ENCODE peak calls at places on chromosomes 7 and 10, in five cellular contexts. I is pancreas, Y is gastrocnemius medialis, L is brain microvascular endothelial cell, S is Peyer's patch. Z is an unnamed sample.

GRCh38 chr7:37289347-37289746 is 159.3 kb downstream of the ELMO1 start:
- DNase-seq in Y (no peak), I (no peak), L (no peak), S (no peak), Z (no peak)

GRCh38 chr7:38311329-38311937 is 38.0 kb upstream of the TARP start:
- DNase-seq in Y (no peak), I (peak; percentile 82), L (no peak), S (peak; percentile 50), Z (no peak)

GRCh38 chr7:121604627-121605296 is 208.7 kb upstream of the FAM3C start:
- DNase-seq in S (no peak), I (no peak), L (peak; percentile 91), Y (no peak), Z (peak; percentile 60)

GRCh38 chr10:77320852-77321496 is 316.6 kb downstream of the KCNMA1 start:
- DNase-seq in I (no peak), L (peak; percentile 68), Y (no peak), S (no peak), Z (peak; percentile 94)

GRCh38 chr7:139871820-139872219 is 42.8 kb downstream of the TBXAS1 start:
- DNase-seq in S (no peak), L (no peak), Y (no peak), I (no peak), Z (peak; percentile 5)

GRCh38 chr7:32958046-32959025 is 1.1 kb downstream of the FKBP9 start:
- DNase-seq in I (no peak), S (peak; percentile 53), Y (no peak), L (peak; percentile 45), Z (peak; percentile 47)

GRCh38 chr10:33945051-33945450 is 610.6 kb upstream of the NRP1 start:
- DNase-seq in Y (no peak), I (no peak), S (no peak), L (no peak), Z (no peak)

GRCh38 chr10:17768957-17769356 is 17.0 kb downstream of the TMEM236 start:
- DNase-seq in Y (no peak), S (no peak), L (no peak), I (no peak), Z (peak; percentile 14)

GRCh38 chr7:41699532-41699931 is 3.4 kb downstream of the INHBA start:
- DNase-seq in S (no peak), L (no peak), I (no peak), Y (no peak), Z (peak; percentile 52)

GRCh38 chr10:36030516-36030915 is 388.4 kb upstream of the FZD8 start:
- DNase-seq in Y (no peak), L (no peak), S (no peak), I (no peak), Z (peak; percentile 5)

GRCh38 chr10:34420795-34421194 is 394.3 kb downstream of the PARD3 start:
- DNase-seq in S (no peak), Y (no peak), I (no peak), L (no peak), Z (no peak)

GRCh38 chr10:70458329-70459060 is 17.0 kb upstream of the NODAL start:
- DNase-seq in S (peak; percentile 63), I (peak; percentile 89), Y (peak; percentile 44), L (peak; percentile 71), Z (peak; percentile 78)

GRCh38 chr7:135204271-135204872 is 7.0 kb downstream of the WDR91 start:
- DNase-seq in S (no peak), L (peak; percentile 29), Y (no peak), I (no peak), Z (peak; percentile 91)
- H3K4me3 ChIP-seq in S (no peak overlapping the region), L (no peak overlapping the region), Y (no peak overlapping the region), I (no peak overlapping the region), Z (no peak overlapping the region)

DNA sequence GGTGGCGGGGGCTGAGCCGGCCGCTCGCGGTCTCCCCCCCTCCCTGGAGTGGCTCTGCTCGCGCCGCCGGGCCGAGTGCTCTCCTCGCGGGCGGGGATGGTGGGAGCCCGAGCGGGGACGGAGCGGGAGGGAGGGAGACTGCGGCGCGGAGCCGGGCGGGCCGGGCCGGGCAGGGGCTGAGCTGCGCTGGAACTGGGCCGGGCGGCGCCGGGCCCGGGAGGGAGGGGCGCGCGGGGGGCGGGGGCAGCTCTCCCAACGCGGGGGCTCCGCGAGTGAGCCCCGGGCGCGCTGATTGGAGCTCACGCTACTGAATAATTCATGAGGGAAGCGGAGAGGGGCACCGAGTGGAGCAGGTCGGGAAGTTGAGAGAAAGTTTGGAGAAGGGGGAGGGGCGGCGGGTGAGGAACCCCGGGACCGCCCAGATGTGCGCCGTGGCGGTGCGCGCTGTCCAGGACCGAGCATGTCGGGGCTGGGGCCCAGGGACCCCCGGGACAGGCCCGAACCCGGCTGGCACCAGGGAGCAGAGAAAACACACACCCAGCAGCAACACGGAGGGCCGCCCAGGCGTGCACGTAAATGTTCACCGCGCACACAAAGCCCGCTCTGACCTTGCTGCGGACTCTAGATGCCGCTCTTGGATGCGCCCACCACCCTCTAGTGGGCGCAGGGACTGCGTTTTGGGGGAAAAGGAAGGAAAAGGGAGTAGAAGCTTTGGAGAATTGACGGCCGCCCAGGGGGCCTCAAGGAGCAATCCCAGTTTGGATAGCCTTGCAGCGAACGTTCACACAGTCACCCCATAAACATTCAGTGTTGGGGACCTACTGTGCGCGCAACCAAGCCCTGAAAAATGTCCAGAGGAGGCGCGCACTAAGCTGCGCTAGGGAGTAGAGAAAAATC is at the start of gene EPHB4:
- DNase-seq in S (peak; percentile 78), I (peak; percentile 88), L (peak; percentile 65), Y (peak; percentile 28), Z (peak; percentile 91)
- TF ChIP-seq CTCF in S (no peak), I (no peak), L (peak; percentile 64), Y (no peak), Z (peak; percentile 68)

DNA sequence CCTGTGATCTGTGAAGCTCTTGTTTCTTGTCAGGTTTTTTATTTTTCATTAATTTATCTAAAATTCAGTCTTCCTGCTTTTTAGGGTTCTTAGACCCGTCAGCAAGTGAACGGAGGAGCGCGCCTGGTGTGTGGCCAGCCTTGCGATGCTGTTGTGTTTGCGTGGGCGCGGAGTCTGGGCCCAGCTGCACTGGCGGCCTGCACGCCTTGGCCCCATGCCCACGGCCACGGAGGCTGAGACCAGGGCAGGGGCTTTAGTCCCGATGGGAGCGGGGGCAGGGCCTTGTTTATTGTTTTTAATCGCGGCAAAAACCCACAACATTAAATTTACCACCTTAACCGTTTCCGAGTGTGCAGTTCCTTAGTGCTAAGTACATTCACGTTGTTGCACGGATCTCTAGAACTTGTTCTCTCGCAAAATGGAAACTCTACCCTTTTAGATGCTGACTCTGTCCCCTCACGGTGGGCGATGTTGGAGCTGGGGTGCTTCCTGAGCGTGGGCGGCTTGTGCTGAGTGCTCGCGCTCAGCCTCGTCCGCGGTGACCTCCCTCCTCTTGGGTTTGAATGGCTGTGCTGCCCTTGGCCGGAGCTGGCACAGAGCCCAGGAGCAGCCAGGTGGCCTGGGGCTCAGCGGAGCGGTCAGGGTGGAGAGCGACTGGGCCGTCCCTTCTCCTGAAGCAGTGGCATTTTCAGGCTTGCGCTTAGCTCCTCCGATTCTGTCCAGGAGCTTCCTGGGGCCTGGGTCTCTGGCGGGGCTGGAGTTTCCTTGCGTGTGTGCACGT is 69.1 kb downstream of the INPP5A start:
- DNase-seq in Y (peak; percentile 56), L (peak; percentile 41), S (peak; percentile 49), I (peak; percentile 76), Z (no peak)
- H3K4me3 ChIP-seq in Y (peak overlapping the region; percentile 43), L (peak overlapping the region; percentile 1), S (no peak overlapping the region), I (no peak overlapping the region), Z (no peak overlapping the region)

GRCh38 chr10:118106426-118106825 is 59.7 kb upstream of the RAB11FIP2 start:
- DNase-seq in I (no peak), S (no peak), L (peak; percentile 41), Y (no peak), Z (peak; percentile 32)
- TF ChIP-seq CTCF in I (no peak), S (no peak), L (peak; percentile 67), Y (no peak), Z (peak; percentile 48)

DNA sequence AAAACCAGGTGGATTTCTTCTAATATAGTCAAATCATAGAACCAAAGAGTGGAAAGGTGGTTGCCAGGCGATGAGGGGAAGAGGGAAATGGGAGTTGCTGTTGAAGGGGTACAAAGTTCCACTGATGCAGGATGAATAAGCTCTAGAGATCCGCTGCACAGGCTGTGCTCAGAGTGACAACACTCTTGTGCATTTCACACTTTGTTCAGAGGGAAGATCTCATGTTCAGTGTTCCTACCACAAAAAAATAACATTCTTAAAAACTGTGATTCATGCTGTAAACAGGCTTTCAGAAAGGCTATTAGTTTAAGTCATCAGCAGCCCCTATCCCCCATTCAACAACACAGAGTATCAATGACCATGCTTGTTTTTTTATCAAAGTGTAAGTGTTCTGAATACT is 213.8 kb downstream of the COBL start:
- DNase-seq in Y (no peak), S (no peak), L (peak; percentile 81), I (no peak), Z (peak; percentile 37)
- H3K4me3 ChIP-seq in Y (no peak overlapping the region), S (no peak overlapping the region), L (no peak overlapping the region), I (no peak overlapping the region), Z (no peak overlapping the region)

GRCh38 chr7:28042721-28043120 is 137.9 kb downstream of the JAZF1 start:
- DNase-seq in I (no peak), S (no peak), Y (no peak), L (no peak), Z (no peak)

GRCh38 chr7:28038175-28038855 is 142.3 kb downstream of the JAZF1 start:
- DNase-seq in L (no peak), Y (no peak), I (no peak), S (no peak), Z (no peak)

GRCh38 chr7:28045592-28045991 is 135.0 kb downstream of the JAZF1 start:
- DNase-seq in S (no peak), Y (no peak), I (no peak), L (no peak), Z (no peak)

GRCh38 chr7:28044825-28045224 is 135.8 kb downstream of the JAZF1 start:
- DNase-seq in L (no peak), S (no peak), I (no peak), Y (no peak), Z (no peak)

DNA sequence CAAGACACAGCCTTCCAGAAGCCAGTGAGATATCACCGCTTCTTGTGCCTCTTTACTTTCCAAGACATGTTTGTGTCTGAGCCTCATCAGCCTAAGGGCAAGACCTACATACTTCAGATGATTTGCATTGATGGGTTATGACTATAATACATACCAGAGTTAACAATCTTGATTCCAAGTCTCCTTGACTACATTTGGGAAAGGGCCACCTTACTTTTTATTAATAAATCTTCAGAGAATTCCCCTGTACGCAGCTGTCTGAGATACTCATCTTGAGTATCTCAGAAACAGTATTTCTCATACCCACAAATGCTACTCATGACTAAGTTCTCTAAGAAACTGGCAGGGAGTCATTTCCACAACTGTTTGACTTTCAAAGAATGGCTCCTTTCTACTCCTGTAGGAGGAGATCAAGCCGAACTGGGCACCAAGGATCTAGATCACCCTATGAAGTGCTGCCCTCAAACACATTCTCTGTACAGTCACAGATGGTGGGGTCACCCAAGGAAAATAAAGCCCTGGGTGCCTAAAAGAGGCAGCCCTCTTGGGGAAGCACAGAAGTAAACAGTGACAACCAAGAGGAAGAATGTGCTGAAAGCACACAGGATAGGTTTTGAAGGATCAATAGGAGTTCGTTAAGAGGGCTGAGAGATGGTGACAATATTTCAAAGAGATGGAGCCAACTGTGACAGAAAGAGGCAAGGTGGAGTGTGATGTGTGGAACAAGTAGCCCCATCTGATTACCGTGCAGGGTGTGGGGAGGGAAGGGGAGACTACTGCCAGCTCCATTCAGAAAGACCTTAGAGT is 138.9 kb downstream of the JAZF1 start:
- DNase-seq in Y (no peak), I (no peak), S (no peak), L (peak; percentile 82), Z (peak; percentile 71)
- TF ChIP-seq CTCF in Y (no peak), I (no peak), S (no peak), L (no peak), Z (no peak)

GRCh38 chr7:124032369-124033092 is at the start of gene TMEM229A:
- DNase-seq in L (peak; percentile 30), S (peak; percentile 58), I (peak; percentile 74), Y (no peak), Z (peak; percentile 49)
- H3K4me3 ChIP-seq in L (peak within 1 kb of the TSS; percentile 47), S (peak within 1 kb of the TSS; percentile 75), I (peak within 1 kb of the TSS; percentile 49), Y (peak within 1 kb of the TSS; percentile 59), Z (peak within 1 kb of the TSS; percentile 11)

Z was measured in astrocyte of the spinal cord.